ENCODE peak calls at places on chromosomes 4 and X, in eight cellular contexts. J is amniotic stem cell, B is left lobe of liver, D is cardiac muscle cell, U is fibroblast of pulmonary artery, M is AG08395, O is Right ventricle myocardium inferior, V is GDM1. L is an unnamed sample.

GRCh38 chr4:181372014-181372413 is 871.2 kb upstream of the TENM3 start:
- DNase-seq in B (no peak), J (no peak), D (no peak), U (no peak), V (no peak), M (no peak), O (no peak), L (no peak)

GRCh38 chr4:146481246-146481645 is 40.5 kb downstream of the SLC10A7 start:
- DNase-seq in M (no peak), J (no peak), U (no peak), O (no peak), D (no peak), B (no peak), V (no peak), L (no peak)

GRCh38 chr4:17544205-17544604 is 29.2 kb downstream of the CLRN2 start:
- DNase-seq in B (no peak), V (no peak), U (peak; percentile 4), M (peak; percentile 31), O (no peak), D (no peak), J (no peak), L (no peak)

GRCh38 chrX:119758682-119759332 is 419 bp downstream of the SOWAHD start:
- DNase-seq in V (no peak), D (no peak), O (no peak), U (no peak), M (no peak), J (no peak), B (no peak), L (no peak)

GRCh38 chr4:69056921-69057562 is 39.2 kb upstream of the UGT2B7 start:
- DNase-seq in B (no peak), V (no peak), M (no peak), O (no peak), U (no peak), D (peak; percentile 5), J (no peak), L (no peak)

GRCh38 chrX:103063191-103063845 is 653 bp downstream of the BEX1 start:
- DNase-seq in U (peak; percentile 55), D (peak; percentile 54), J (no peak), M (peak; percentile 24), V (no peak), O (no peak), B (no peak), L (no peak)

GRCh38 chrX:142076633-142077032 is 128.5 kb downstream of the MAGEC2 start:
- DNase-seq in M (no peak), D (no peak), J (no peak), V (no peak), U (no peak), O (no peak), B (no peak), L (no peak)

GRCh38 chr4:86529450-86529849 is 64.7 kb upstream of the PTPN13 start:
- DNase-seq in O (no peak), M (no peak), J (no peak), U (no peak), B (no peak), D (no peak), V (no peak), L (no peak)

GRCh38 chr4:164621886-164622521 is 131.9 kb upstream of the SMIM31 start:
- DNase-seq in M (no peak), J (no peak), U (no peak), D (no peak), V (no peak), B (no peak), O (no peak), L (no peak)

GRCh38 chr4:47749858-47750257 is 88.0 kb downstream of the CORIN start:
- DNase-seq in O (no peak), M (no peak), B (no peak), V (no peak), U (no peak), D (peak; percentile 18), J (no peak), L (no peak)

GRCh38 chr4:185752881-185753280 is 59.1 kb downstream of the SORBS2 start:
- DNase-seq in B (no peak), O (peak; percentile 48), V (no peak), U (no peak), M (no peak), J (no peak), D (no peak), L (no peak)

GRCh38 chrX:1582686-1583437 is 8.5 kb upstream of the AKAP17A start:
- DNase-seq in M (no peak), U (peak; percentile 49), J (no peak), O (no peak), D (peak; percentile 11), B (peak; percentile 34), V (no peak), L (no peak)

GRCh38 chr4:32022071-32022470 is 1301.9 kb downstream of the PCDH7 start:
- DNase-seq in O (no peak), M (no peak), U (peak; percentile 54), D (peak; percentile 9), B (no peak), J (peak; percentile 32), V (no peak), L (no peak)

GRCh38 chrX:43175428-43175827 is 397.5 kb upstream of the PPP1R2C start:
- DNase-seq in O (no peak), U (no peak), V (no peak), M (no peak), D (no peak), B (no peak), J (no peak), L (no peak)

GRCh38 chr4:81052119-81053068 is 21.9 kb downstream of the BMP3 start:
- DNase-seq in V (no peak), O (no peak), M (peak; percentile 47), B (peak; percentile 73), D (peak; percentile 76), J (peak; percentile 65), U (peak; percentile 75), L (peak; percentile 42)

GRCh38 chr4:76526585-76526990 is 91.6 kb downstream of the SHROOM3 start:
- DNase-seq in O (no peak), V (no peak), U (peak; percentile 77), M (no peak), D (no peak), J (no peak), B (peak; percentile 51), L (no peak)

GRCh38 chr4:7781361-7781760 is 158.3 kb downstream of the AFAP1 start:
- DNase-seq in V (peak; percentile 14), J (no peak), D (peak; percentile 84), O (no peak), U (peak; percentile 89), B (no peak), M (peak; percentile 77), L (peak; percentile 72)

GRCh38 chr4:89765966-89766365 is 71.0 kb downstream of the SNCA start:
- DNase-seq in D (peak; percentile 92), V (no peak), U (peak; percentile 92), B (no peak), J (peak; percentile 81), O (no peak), M (peak; percentile 67), L (no peak)

GRCh38 chr4:3436798-3437581 is 4.8 kb upstream of the HGFAC start:
- DNase-seq in B (no peak), U (peak; percentile 28), M (peak; percentile 79), O (peak; percentile 75), J (peak; percentile 22), D (peak; percentile 25), V (peak; percentile 27), L (peak; percentile 56)

GRCh38 chr4:107035711-107036601 is at the start of gene DKK2:
- DNase-seq in U (no peak), O (no peak), B (no peak), D (peak; percentile 33), J (no peak), M (peak; percentile 21), V (no peak), L (peak; percentile 67)